ENCODE peak calls at places on chromosomes 16 and 17, in eight cellular contexts. One of them, this sample, is unnamed.

GRCh38 chr16:66606000-66606751 is 1.7 kb downstream of the CMTM3 start:
- DNase-seq in neural progenitor cell: no peak
- DNase-seq in left kidney: no peak
- DNase-seq in GM12878: no peak
- DNase-seq in NCI-H2107: no peak
- DNase-seq in stimulated activated CD8-positive, alpha-beta memory T cell treated with anti-CD3 and anti-CD28 coated beads, Interleukin-12 subunit alpha, Interleukin-12 subunit beta, amount 100 ng/mL, for 1 hour: no peak
- DNase-seq in mesothelial cell of epicardium: no peak
- DNase-seq in ovary: no peak
- DNase-seq in this sample: no peak

GRCh38 chr17:36910513-36910912 is 26.8 kb upstream of the LHX1 start:
- DNase-seq in neural progenitor cell: no peak
- DNase-seq in left kidney: no peak
- DNase-seq in GM12878: no peak
- DNase-seq in NCI-H2107: no peak
- DNase-seq in stimulated activated CD8-positive, alpha-beta memory T cell treated with anti-CD3 and anti-CD28 coated beads, Interleukin-12 subunit alpha, Interleukin-12 subunit beta, amount 100 ng/mL, for 1 hour: no peak
- DNase-seq in mesothelial cell of epicardium: no peak
- DNase-seq in ovary: no peak
- DNase-seq in this sample: no peak

GRCh38 chr17:57268176-57268575 is 11.9 kb downstream of the MSI2 start:
- DNase-seq in neural progenitor cell: no peak
- DNase-seq in left kidney: no peak
- DNase-seq in GM12878: no peak
- DNase-seq in NCI-H2107: no peak
- DNase-seq in stimulated activated CD8-positive, alpha-beta memory T cell treated with anti-CD3 and anti-CD28 coated beads, Interleukin-12 subunit alpha, Interleukin-12 subunit beta, amount 100 ng/mL, for 1 hour: no peak
- DNase-seq in mesothelial cell of epicardium: no peak
- DNase-seq in ovary: no peak
- DNase-seq in this sample: peak

GRCh38 chr16:59899940-59900339 is 1165.8 kb upstream of the GOT2 start:
- DNase-seq in neural progenitor cell: no peak
- DNase-seq in left kidney: no peak
- DNase-seq in GM12878: no peak
- DNase-seq in NCI-H2107: no peak
- DNase-seq in stimulated activated CD8-positive, alpha-beta memory T cell treated with anti-CD3 and anti-CD28 coated beads, Interleukin-12 subunit alpha, Interleukin-12 subunit beta, amount 100 ng/mL, for 1 hour: no peak
- DNase-seq in mesothelial cell of epicardium: no peak
- DNase-seq in ovary: no peak
- DNase-seq in this sample: no peak

GRCh38 chr16:73071131-73071940 is 23.4 kb upstream of the ZFHX3 start:
- DNase-seq in neural progenitor cell: peak
- DNase-seq in left kidney: peak
- DNase-seq in GM12878: no peak
- DNase-seq in NCI-H2107: peak
- DNase-seq in stimulated activated CD8-positive, alpha-beta memory T cell treated with anti-CD3 and anti-CD28 coated beads, Interleukin-12 subunit alpha, Interleukin-12 subunit beta, amount 100 ng/mL, for 1 hour: no peak
- DNase-seq in mesothelial cell of epicardium: no peak
- DNase-seq in ovary: peak
- DNase-seq in this sample: peak

GRCh38 chr16:72850863-72851262 is 197.1 kb downstream of the ZFHX3 start:
- DNase-seq in neural progenitor cell: no peak
- DNase-seq in left kidney: peak
- DNase-seq in GM12878: no peak
- DNase-seq in NCI-H2107: no peak
- DNase-seq in stimulated activated CD8-positive, alpha-beta memory T cell treated with anti-CD3 and anti-CD28 coated beads, Interleukin-12 subunit alpha, Interleukin-12 subunit beta, amount 100 ng/mL, for 1 hour: no peak
- DNase-seq in mesothelial cell of epicardium: no peak
- DNase-seq in ovary: no peak
- DNase-seq in this sample: no peak

GRCh38 chr16:67857547-67858233 is 10.2 kb upstream of the CENPT start:
- DNase-seq in neural progenitor cell: no peak
- DNase-seq in left kidney: peak
- DNase-seq in GM12878: no peak
- DNase-seq in NCI-H2107: no peak
- DNase-seq in stimulated activated CD8-positive, alpha-beta memory T cell treated with anti-CD3 and anti-CD28 coated beads, Interleukin-12 subunit alpha, Interleukin-12 subunit beta, amount 100 ng/mL, for 1 hour: no peak
- DNase-seq in mesothelial cell of epicardium: no peak
- DNase-seq in ovary: no peak
- DNase-seq in this sample: peak

GRCh38 chr16:85593503-85594195 is 19.5 kb upstream of the GSE1 start:
- DNase-seq in neural progenitor cell: peak
- DNase-seq in left kidney: peak
- DNase-seq in GM12878: no peak
- DNase-seq in NCI-H2107: no peak
- DNase-seq in stimulated activated CD8-positive, alpha-beta memory T cell treated with anti-CD3 and anti-CD28 coated beads, Interleukin-12 subunit alpha, Interleukin-12 subunit beta, amount 100 ng/mL, for 1 hour: no peak
- DNase-seq in mesothelial cell of epicardium: no peak
- DNase-seq in ovary: no peak
- DNase-seq in this sample: no peak

GRCh38 chr17:35087731-35088646 is 24.5 kb upstream of the RFFL start:
- DNase-seq in neural progenitor cell: no peak
- DNase-seq in left kidney: peak
- DNase-seq in GM12878: no peak
- DNase-seq in NCI-H2107: no peak
- DNase-seq in stimulated activated CD8-positive, alpha-beta memory T cell treated with anti-CD3 and anti-CD28 coated beads, Interleukin-12 subunit alpha, Interleukin-12 subunit beta, amount 100 ng/mL, for 1 hour: no peak
- DNase-seq in mesothelial cell of epicardium: no peak
- DNase-seq in ovary: peak
- DNase-seq in this sample: peak

GRCh38 chr16:12503201-12503600 is 300.5 kb downstream of the CPPED1 start:
- DNase-seq in neural progenitor cell: no peak
- DNase-seq in left kidney: peak
- DNase-seq in GM12878: no peak
- DNase-seq in NCI-H2107: peak
- DNase-seq in stimulated activated CD8-positive, alpha-beta memory T cell treated with anti-CD3 and anti-CD28 coated beads, Interleukin-12 subunit alpha, Interleukin-12 subunit beta, amount 100 ng/mL, for 1 hour: no peak
- DNase-seq in mesothelial cell of epicardium: no peak
- DNase-seq in ovary: no peak
- DNase-seq in this sample: no peak

GRCh38 chr17:78173025-78173715 is 4.8 kb downstream of the SYNGR2 start:
- DNase-seq in neural progenitor cell: no peak
- DNase-seq in left kidney: no peak
- DNase-seq in GM12878: peak
- DNase-seq in NCI-H2107: no peak
- DNase-seq in stimulated activated CD8-positive, alpha-beta memory T cell treated with anti-CD3 and anti-CD28 coated beads, Interleukin-12 subunit alpha, Interleukin-12 subunit beta, amount 100 ng/mL, for 1 hour: no peak
- DNase-seq in mesothelial cell of epicardium: no peak
- DNase-seq in ovary: no peak
- DNase-seq in this sample: no peak

GRCh38 chr16:21656795-21657768 is 4.7 kb upstream of the IGSF6 start:
- DNase-seq in neural progenitor cell: peak
- DNase-seq in left kidney: peak
- DNase-seq in GM12878: peak
- DNase-seq in NCI-H2107: no peak
- DNase-seq in stimulated activated CD8-positive, alpha-beta memory T cell treated with anti-CD3 and anti-CD28 coated beads, Interleukin-12 subunit alpha, Interleukin-12 subunit beta, amount 100 ng/mL, for 1 hour: peak
- DNase-seq in mesothelial cell of epicardium: no peak
- DNase-seq in ovary: no peak
- DNase-seq in this sample: no peak

GRCh38 chr16:17101646-17102045 is 369.1 kb downstream of the XYLT1 start:
- DNase-seq in neural progenitor cell: peak
- DNase-seq in left kidney: no peak
- DNase-seq in GM12878: no peak
- DNase-seq in NCI-H2107: no peak
- DNase-seq in stimulated activated CD8-positive, alpha-beta memory T cell treated with anti-CD3 and anti-CD28 coated beads, Interleukin-12 subunit alpha, Interleukin-12 subunit beta, amount 100 ng/mL, for 1 hour: no peak
- DNase-seq in mesothelial cell of epicardium: no peak
- DNase-seq in ovary: no peak
- DNase-seq in this sample: peak

GRCh38 chr17:17416007-17416399 is 60.8 kb upstream of the MED9 start:
- DNase-seq in neural progenitor cell: peak
- DNase-seq in left kidney: peak
- DNase-seq in GM12878: peak
- DNase-seq in NCI-H2107: peak
- DNase-seq in stimulated activated CD8-positive, alpha-beta memory T cell treated with anti-CD3 and anti-CD28 coated beads, Interleukin-12 subunit alpha, Interleukin-12 subunit beta, amount 100 ng/mL, for 1 hour: no peak
- DNase-seq in mesothelial cell of epicardium: no peak
- DNase-seq in ovary: no peak
- DNase-seq in this sample: no peak

GRCh38 chr16:30351001-30351441 is 4.1 kb downstream of the CD2BP2 start:
- DNase-seq in neural progenitor cell: no peak
- DNase-seq in left kidney: no peak
- DNase-seq in GM12878: no peak
- DNase-seq in NCI-H2107: no peak
- DNase-seq in stimulated activated CD8-positive, alpha-beta memory T cell treated with anti-CD3 and anti-CD28 coated beads, Interleukin-12 subunit alpha, Interleukin-12 subunit beta, amount 100 ng/mL, for 1 hour: no peak
- DNase-seq in mesothelial cell of epicardium: no peak
- DNase-seq in ovary: no peak
- DNase-seq in this sample: no peak

GRCh38 chr17:82320140-82320840 is 2.9 kb upstream of the CD7 start:
- DNase-seq in neural progenitor cell: no peak
- DNase-seq in left kidney: no peak
- DNase-seq in GM12878: no peak
- DNase-seq in NCI-H2107: no peak
- DNase-seq in stimulated activated CD8-positive, alpha-beta memory T cell treated with anti-CD3 and anti-CD28 coated beads, Interleukin-12 subunit alpha, Interleukin-12 subunit beta, amount 100 ng/mL, for 1 hour: no peak
- DNase-seq in mesothelial cell of epicardium: no peak
- DNase-seq in ovary: no peak
- DNase-seq in this sample: no peak

GRCh38 chr16:85579199-85579598 is 33.9 kb upstream of the GSE1 start:
- DNase-seq in neural progenitor cell: peak
- DNase-seq in left kidney: no peak
- DNase-seq in GM12878: no peak
- DNase-seq in NCI-H2107: no peak
- DNase-seq in stimulated activated CD8-positive, alpha-beta memory T cell treated with anti-CD3 and anti-CD28 coated beads, Interleukin-12 subunit alpha, Interleukin-12 subunit beta, amount 100 ng/mL, for 1 hour: no peak
- DNase-seq in mesothelial cell of epicardium: no peak
- DNase-seq in ovary: no peak
- DNase-seq in this sample: no peak

GRCh38 chr17:63277629-63278028 is 168.5 kb downstream of the CYB561 start:
- DNase-seq in neural progenitor cell: no peak
- DNase-seq in left kidney: no peak
- DNase-seq in GM12878: no peak
- DNase-seq in NCI-H2107: no peak
- DNase-seq in stimulated activated CD8-positive, alpha-beta memory T cell treated with anti-CD3 and anti-CD28 coated beads, Interleukin-12 subunit alpha, Interleukin-12 subunit beta, amount 100 ng/mL, for 1 hour: no peak
- DNase-seq in mesothelial cell of epicardium: no peak
- DNase-seq in ovary: no peak
- DNase-seq in this sample: no peak

GRCh38 chr17:78174332-78174869 is 6.0 kb downstream of the SYNGR2 start:
- DNase-seq in neural progenitor cell: no peak
- DNase-seq in left kidney: peak
- DNase-seq in GM12878: no peak
- DNase-seq in NCI-H2107: no peak
- DNase-seq in stimulated activated CD8-positive, alpha-beta memory T cell treated with anti-CD3 and anti-CD28 coated beads, Interleukin-12 subunit alpha, Interleukin-12 subunit beta, amount 100 ng/mL, for 1 hour: no peak
- DNase-seq in mesothelial cell of epicardium: no peak
- DNase-seq in ovary: no peak
- DNase-seq in this sample: no peak

GRCh38 chr17:82586576-82587233 is 61.5 kb downstream of the WDR45B start:
- DNase-seq in neural progenitor cell: no peak
- DNase-seq in left kidney: no peak
- DNase-seq in GM12878: no peak
- DNase-seq in NCI-H2107: no peak
- DNase-seq in stimulated activated CD8-positive, alpha-beta memory T cell treated with anti-CD3 and anti-CD28 coated beads, Interleukin-12 subunit alpha, Interleukin-12 subunit beta, amount 100 ng/mL, for 1 hour: no peak
- DNase-seq in mesothelial cell of epicardium: no peak
- DNase-seq in ovary: no peak
- DNase-seq in this sample: no peak

GRCh38 chr16:87033021-87033471 is 284.1 kb downstream of the C16orf95 start:
- DNase-seq in neural progenitor cell: no peak
- DNase-seq in left kidney: peak
- DNase-seq in GM12878: no peak
- DNase-seq in NCI-H2107: no peak
- DNase-seq in stimulated activated CD8-positive, alpha-beta memory T cell treated with anti-CD3 and anti-CD28 coated beads, Interleukin-12 subunit alpha, Interleukin-12 subunit beta, amount 100 ng/mL, for 1 hour: no peak
- DNase-seq in mesothelial cell of epicardium: no peak
- DNase-seq in ovary: no peak
- DNase-seq in this sample: no peak

GRCh38 chr17:82461827-82462524 is 3.4 kb downstream of the NARF start:
- DNase-seq in neural progenitor cell: no peak
- DNase-seq in left kidney: no peak
- DNase-seq in GM12878: no peak
- DNase-seq in NCI-H2107: no peak
- DNase-seq in stimulated activated CD8-positive, alpha-beta memory T cell treated with anti-CD3 and anti-CD28 coated beads, Interleukin-12 subunit alpha, Interleukin-12 subunit beta, amount 100 ng/mL, for 1 hour: no peak
- DNase-seq in mesothelial cell of epicardium: no peak
- DNase-seq in ovary: no peak
- DNase-seq in this sample: no peak

GRCh38 chr17:40091691-40092397 is 8.5 kb downstream of the NR1D1 start:
- DNase-seq in neural progenitor cell: no peak
- DNase-seq in left kidney: no peak
- DNase-seq in GM12878: no peak
- DNase-seq in NCI-H2107: no peak
- DNase-seq in stimulated activated CD8-positive, alpha-beta memory T cell treated with anti-CD3 and anti-CD28 coated beads, Interleukin-12 subunit alpha, Interleukin-12 subunit beta, amount 100 ng/mL, for 1 hour: no peak
- DNase-seq in mesothelial cell of epicardium: no peak
- DNase-seq in ovary: peak
- DNase-seq in this sample: no peak

GRCh38 chr16:20916289-20916688 is 15.7 kb downstream of the LYRM1 start:
- DNase-seq in neural progenitor cell: no peak
- DNase-seq in left kidney: peak
- DNase-seq in GM12878: no peak
- DNase-seq in NCI-H2107: no peak
- DNase-seq in stimulated activated CD8-positive, alpha-beta memory T cell treated with anti-CD3 and anti-CD28 coated beads, Interleukin-12 subunit alpha, Interleukin-12 subunit beta, amount 100 ng/mL, for 1 hour: no peak
- DNase-seq in mesothelial cell of epicardium: no peak
- DNase-seq in ovary: no peak
- DNase-seq in this sample: no peak

GRCh38 chr17:51434434-51435170 is 174.3 kb downstream of the UTP18 start:
- DNase-seq in neural progenitor cell: no peak
- DNase-seq in left kidney: no peak
- DNase-seq in GM12878: no peak
- DNase-seq in NCI-H2107: no peak
- DNase-seq in stimulated activated CD8-positive, alpha-beta memory T cell treated with anti-CD3 and anti-CD28 coated beads, Interleukin-12 subunit alpha, Interleukin-12 subunit beta, amount 100 ng/mL, for 1 hour: no peak
- DNase-seq in mesothelial cell of epicardium: no peak
- DNase-seq in ovary: no peak
- DNase-seq in this sample: no peak

GRCh38 chr17:82909322-82909904 is 69.6 kb upstream of the ZNF750 start:
- DNase-seq in neural progenitor cell: no peak
- DNase-seq in left kidney: no peak
- DNase-seq in GM12878: no peak
- DNase-seq in NCI-H2107: no peak
- DNase-seq in stimulated activated CD8-positive, alpha-beta memory T cell treated with anti-CD3 and anti-CD28 coated beads, Interleukin-12 subunit alpha, Interleukin-12 subunit beta, amount 100 ng/mL, for 1 hour: peak
- DNase-seq in mesothelial cell of epicardium: no peak
- DNase-seq in ovary: no peak
- DNase-seq in this sample: no peak

GRCh38 chr17:45233423-45233924 is 11.8 kb downstream of the FMNL1 start:
- DNase-seq in neural progenitor cell: no peak
- DNase-seq in left kidney: no peak
- DNase-seq in GM12878: no peak
- DNase-seq in NCI-H2107: no peak
- DNase-seq in stimulated activated CD8-positive, alpha-beta memory T cell treated with anti-CD3 and anti-CD28 coated beads, Interleukin-12 subunit alpha, Interleukin-12 subunit beta, amount 100 ng/mL, for 1 hour: no peak
- DNase-seq in mesothelial cell of epicardium: no peak
- DNase-seq in ovary: no peak
- DNase-seq in this sample: no peak

GRCh38 chr16:73058616-73059409 is 10.9 kb upstream of the ZFHX3 start:
- DNase-seq in neural progenitor cell: peak
- DNase-seq in left kidney: peak
- DNase-seq in GM12878: no peak
- DNase-seq in NCI-H2107: no peak
- DNase-seq in stimulated activated CD8-positive, alpha-beta memory T cell treated with anti-CD3 and anti-CD28 coated beads, Interleukin-12 subunit alpha, Interleukin-12 subunit beta, amount 100 ng/mL, for 1 hour: no peak
- DNase-seq in mesothelial cell of epicardium: no peak
- DNase-seq in ovary: peak
- DNase-seq in this sample: peak

GRCh38 chr17:68198931-68199836 is 48.7 kb upstream of the AMZ2 start:
- DNase-seq in neural progenitor cell: peak
- DNase-seq in left kidney: peak
- DNase-seq in GM12878: no peak
- DNase-seq in NCI-H2107: no peak
- DNase-seq in stimulated activated CD8-positive, alpha-beta memory T cell treated with anti-CD3 and anti-CD28 coated beads, Interleukin-12 subunit alpha, Interleukin-12 subunit beta, amount 100 ng/mL, for 1 hour: no peak
- DNase-seq in mesothelial cell of epicardium: no peak
- DNase-seq in ovary: peak
- DNase-seq in this sample: peak

This sample was measured in islet precursor cell.